ENCODE peak calls at places on chromosomes 2 and 18, in nine cellular contexts. F is SW480; G is activated CD8-positive, alpha-beta memory T cell treated with anti-CD3 and anti-CD28 coated beads, Interleukin-2, amount 50 U/mL, for 48 hours; D is central memory CD8-positive, alpha-beta T cell; K is cerebellum; E is iris pigment epithelial cell; R is fibroblast of pulmonary artery; I is GM23248; O is activated T-helper 1 cell treated with anti-CD3 and anti-CD28 coated beads, Interleukin-12 subunit alpha, Interleukin-12 subunit beta, Interleukin-2, Interleukin-4 antibody, amounts not matched to agents 30 ng/mL and 10 ng/mL and 1 ng/mL, durations not matched to agents 14 hours and 24 hours and 36 hours. B is an unnamed sample.

GRCh38 chr18:58386780-58387179 is 242.1 kb downstream of the ALPK2 start:
- DNase-seq in E (no peak), O (no peak), D (no peak), G (peak), R (no peak), F (no peak), K (no peak), I (no peak), B (no peak)

GRCh38 chr2:10965241-10965843 is 53.6 kb downstream of the KCNF1 start:
- DNase-seq in I (no peak), F (no peak), K (no peak), G (no peak), E (no peak), D (no peak), R (no peak), O (no peak), B (no peak)

GRCh38 chr2:178125862-178126261 is 13.6 kb downstream of the RBM45 start:
- DNase-seq in I (no peak), K (no peak), F (no peak), R (no peak), G (no peak), O (no peak), E (no peak), D (no peak), B (no peak)

GRCh38 chr2:23005469-23005868 is 379.5 kb upstream of the KLHL29 start:
- DNase-seq in D (no peak), K (no peak), E (no peak), R (no peak), O (no peak), G (no peak), F (no peak), I (no peak), B (no peak)

GRCh38 chr2:20209373-20210109 is 15.4 kb downstream of the SDC1 start:
- DNase-seq in I (no peak), D (no peak), E (no peak), O (no peak), K (no peak), G (no peak), F (no peak), R (no peak), B (no peak)

GRCh38 chr2:216855614-216856013 is 4.2 kb downstream of the TNP1 start:
- DNase-seq in I (no peak), F (no peak), G (no peak), D (no peak), O (no peak), R (no peak), E (no peak), K (no peak), B (no peak)

GRCh38 chr2:118097657-118098056 is 9.4 kb downstream of the INSIG2 start:
- DNase-seq in F (no peak), R (peak), K (no peak), D (no peak), G (no peak), O (no peak), E (peak), I (no peak), B (no peak)

GRCh38 chr18:76421291-76422078 is 73.6 kb downstream of the ZNF516 start:
- DNase-seq in D (no peak), G (peak), F (no peak), R (no peak), K (no peak), O (no peak), E (no peak), I (peak), B (no peak)

GRCh38 chr2:238418196-238418998 is 8.3 kb upstream of the ASB1 start:
- DNase-seq in G (no peak), O (no peak), D (no peak), R (no peak), F (no peak), E (no peak), I (no peak), K (no peak), B (no peak)

GRCh38 chr2:68689553-68690537 is 44.8 kb upstream of the ARHGAP25 start:
- DNase-seq in G (no peak), O (no peak), R (no peak), F (no peak), K (no peak), E (no peak), I (no peak), D (no peak), B (no peak)

GRCh38 chr2:228446732-228447131 is 265.2 kb upstream of the SPHKAP start:
- DNase-seq in K (peak), I (peak), F (no peak), D (no peak), R (no peak), E (no peak), G (no peak), O (no peak), B (peak)

GRCh38 chr2:119119999-119120710 is 38.4 kb downstream of the C1QL2 start:
- DNase-seq in O (no peak), F (no peak), E (no peak), G (no peak), I (no peak), K (no peak), D (no peak), R (no peak), B (no peak)

GRCh38 chr2:9076210-9076609 is 72.7 kb upstream of the MBOAT2 start:
- DNase-seq in E (peak), D (no peak), G (no peak), F (no peak), I (peak), O (no peak), R (no peak), K (no peak), B (no peak)

GRCh38 chr2:37344453-37345361 is at the start of gene QPCT:
- DNase-seq in K (no peak), E (peak), G (peak), D (peak), F (peak), I (peak), R (peak), O (peak), B (no peak)

GRCh38 chr2:154240921-154241379 is 369.2 kb downstream of the GALNT13 start:
- DNase-seq in I (no peak), R (no peak), F (no peak), E (no peak), O (no peak), D (no peak), K (no peak), G (no peak), B (no peak)

GRCh38 chr18:8747440-8747937 is 42.1 kb downstream of the MTCL1 start:
- DNase-seq in O (no peak), E (peak), D (no peak), I (peak), F (no peak), K (no peak), G (no peak), R (peak), B (no peak)

GRCh38 chr2:9779572-9780264 is 63.6 kb upstream of the TAF1B start:
- DNase-seq in D (peak), R (no peak), G (peak), O (peak), I (no peak), E (no peak), F (no peak), K (no peak), B (no peak)

GRCh38 chr2:9909106-9909505 is 42.4 kb upstream of the GRHL1 start:
- DNase-seq in O (no peak), G (no peak), E (peak), R (no peak), I (peak), K (no peak), F (no peak), D (no peak), B (no peak)

GRCh38 chr2:46487667-46488333 is 8.4 kb downstream of the TMEM247 start:
- DNase-seq in K (no peak), G (no peak), I (peak), E (peak), F (no peak), R (peak), O (no peak), D (no peak), B (no peak)

GRCh38 chr2:152418688-152419087 is 83.7 kb downstream of the FMNL2 start:
- DNase-seq in E (peak), K (no peak), I (peak), F (no peak), O (no peak), G (no peak), R (peak), D (no peak), B (no peak)

GRCh38 chr2:29878898-29879297 is 42.5 kb downstream of the ALK start:
- DNase-seq in R (no peak), G (no peak), O (no peak), F (peak), I (peak), K (no peak), D (no peak), E (peak), B (no peak)

GRCh38 chr18:58753976-58754375 is 82.7 kb downstream of the MALT1 start:
- DNase-seq in G (no peak), E (peak), K (no peak), I (peak), F (no peak), R (no peak), O (no peak), D (no peak), B (no peak)

GRCh38 chr2:99480390-99480789 is 9.4 kb downstream of the REV1 start:
- DNase-seq in O (no peak), D (no peak), R (peak), G (no peak), E (peak), F (peak), K (no peak), I (peak), B (no peak)

GRCh38 chr2:241869087-241869961 is at the start of gene RTP5:
- DNase-seq in I (peak), R (no peak), O (no peak), E (no peak), G (no peak), F (no peak), K (no peak), D (no peak), B (no peak)

GRCh38 chr2:96505231-96505889 is at the start of gene NEURL3:
- DNase-seq in F (peak), K (no peak), I (peak), D (no peak), E (peak), R (peak), O (no peak), G (peak), B (no peak)

GRCh38 chr2:164843346-164843841 is 1.8 kb upstream of the COBLL1 start:
- DNase-seq in R (no peak), I (peak), G (no peak), D (no peak), E (peak), F (no peak), K (no peak), O (no peak), B (no peak)

GRCh38 chr2:132597831-132598230 is 72.2 kb downstream of the LYPD1 start:
- DNase-seq in E (no peak), R (no peak), K (no peak), D (no peak), G (no peak), I (no peak), O (no peak), F (no peak), B (no peak)

GRCh38 chr2:102310964-102311640 is at the start of gene IL1RL1:
- DNase-seq in G (no peak), O (no peak), K (no peak), F (no peak), D (no peak), E (no peak), I (no peak), R (no peak), B (no peak)

GRCh38 chr2:20992201-20992711 is 51.6 kb downstream of the APOB start:
- DNase-seq in K (no peak), R (no peak), I (peak), G (no peak), E (peak), O (no peak), D (no peak), F (no peak), B (no peak)